ENCODE peak calls at places on chromosome 13, in nine cellular contexts. G is substantia nigra; Y is amniotic stem cell; T is CD8-positive, alpha-beta memory T cell; O is effector memory CD4-positive, alpha-beta T cell; R is glutamatergic neuron; E is foreskin fibroblast; V is HuH-7; B is endothelial cell. P is an unnamed sample.

GRCh38 chr13:88257706-88258105 is 586.5 kb downstream of the SLITRK5 start:
- DNase-seq in G (no peak), Y (no peak), T (no peak), O (no peak), R (no peak), E (no peak), V (no peak), B (no peak), P (no peak)

GRCh38 chr13:109655206-109655600 is 131.2 kb downstream of the IRS2 start:
- DNase-seq in G (no peak), Y (no peak), T (no peak), O (no peak), R (no peak), E (peak; percentile 71), V (no peak), B (no peak), P (no peak)

GRCh38 chr13:21997726-21998125 is 326.9 kb downstream of the FGF9 start:
- DNase-seq in G (no peak), Y (no peak), T (no peak), O (no peak), R (no peak), E (no peak), V (no peak), B (no peak), P (no peak)

GRCh38 chr13:31261241-31261640 is 61.5 kb downstream of the B3GLCT start:
- DNase-seq in G (no peak), Y (no peak), T (no peak), O (no peak), R (no peak), E (peak; percentile 8), V (no peak), B (no peak), P (no peak)

GRCh38 chr13:28684257-28684656 is 25.3 kb downstream of the POMP start:
- DNase-seq in G (no peak), Y (no peak), T (no peak), O (no peak), R (peak; percentile 44), E (no peak), V (no peak), B (no peak), P (no peak)

GRCh38 chr13:114155923-114156883 is 22.9 kb upstream of the CFAP97D2 start:
- DNase-seq in G (no peak), Y (no peak), T (no peak), O (no peak), R (no peak), E (no peak), V (no peak), B (no peak), P (no peak)

GRCh38 chr13:105825071-105825470 is 710.4 kb downstream of the EFNB2 start:
- DNase-seq in G (no peak), Y (no peak), T (no peak), O (no peak), R (no peak), E (no peak), V (no peak), B (no peak), P (no peak)

GRCh38 chr13:110641055-110642015 is 26.0 kb downstream of the NAXD start:
- DNase-seq in G (no peak), Y (no peak), T (no peak), O (no peak), R (no peak), E (peak; percentile 54), V (no peak), B (no peak), P (no peak)

GRCh38 chr13:50800091-50800739 is 43.3 kb downstream of the DLEU7 start:
- DNase-seq in G (no peak), Y (no peak), T (no peak), O (no peak), R (no peak), E (no peak), V (no peak), B (no peak), P (no peak)

GRCh38 chr13:112893570-112894422 is 75.2 kb upstream of the MCF2L start:
- DNase-seq in G (no peak), Y (no peak), T (no peak), O (no peak), R (peak; percentile 76), E (peak; percentile 27), V (peak; percentile 87), B (peak; percentile 59), P (peak; percentile 40)

GRCh38 chr13:75583101-75583500 is 33.5 kb downstream of the UCHL3 start:
- DNase-seq in G (no peak), Y (no peak), T (no peak), O (no peak), R (no peak), E (peak; percentile 44), V (no peak), B (no peak), P (no peak)

GRCh38 chr13:93480553-93481106 is 254.0 kb downstream of the GPC6 start:
- DNase-seq in G (no peak), Y (no peak), T (no peak), O (no peak), R (no peak), E (no peak), V (no peak), B (no peak), P (no peak)

GRCh38 chr13:60267498-60268202 is 103.9 kb upstream of the DIAPH3 start:
- DNase-seq in G (no peak), Y (no peak), T (peak; percentile 8), O (no peak), R (no peak), E (peak; percentile 11), V (peak; percentile 15), B (no peak), P (peak; percentile 2)

GRCh38 chr13:26946675-26947342 is 186.2 kb upstream of the GPR12 start:
- DNase-seq in G (no peak), Y (no peak), T (no peak), O (no peak), R (no peak), E (peak; percentile 58), V (peak; percentile 53), B (no peak), P (peak; percentile 71)

GRCh38 chr13:22717036-22717435 is 463.7 kb upstream of the SGCG start:
- DNase-seq in G (peak; percentile 24), Y (no peak), T (no peak), O (no peak), R (no peak), E (no peak), V (no peak), B (no peak), P (no peak)

GRCh38 chr13:36736119-36736726 is 62.4 kb downstream of the SERTM1 start:
- DNase-seq in G (no peak), Y (peak; percentile 18), T (no peak), O (no peak), R (peak; percentile 47), E (peak; percentile 78), V (peak; percentile 10), B (peak; percentile 58), P (peak; percentile 50)

GRCh38 chr13:23386533-23386932 is 47.0 kb downstream of the SACS start:
- DNase-seq in G (no peak), Y (no peak), T (no peak), O (no peak), R (no peak), E (no peak), V (no peak), B (no peak), P (no peak)

GRCh38 chr13:19052180-19052579 is 129.4 kb downstream of the TUBA3C start:
- DNase-seq in G (no peak), Y (no peak), T (no peak), O (no peak), R (no peak), E (no peak), V (no peak), B (no peak), P (no peak)

GRCh38 chr13:42330991-42331390 is 59.0 kb downstream of the AKAP11 start:
- DNase-seq in G (no peak), Y (no peak), T (no peak), O (no peak), R (no peak), E (peak; percentile 70), V (no peak), B (no peak), P (no peak)

GRCh38 chr13:113495494-113496251 is 5.2 kb upstream of the DCUN1D2 start:
- DNase-seq in G (no peak), Y (no peak), T (no peak), O (no peak), R (peak; percentile 58), E (peak; percentile 37), V (no peak), B (peak; percentile 22), P (no peak)

GRCh38 chr13:30796132-30796832 is 60.9 kb downstream of the ALOX5AP start:
- DNase-seq in G (no peak), Y (peak; percentile 26), T (no peak), O (peak; percentile 4), R (no peak), E (peak; percentile 76), V (no peak), B (no peak), P (peak; percentile 25)